ENCODE peak calls at places on chromosome 19, in nine cellular contexts. L is gastrocnemius medialis, C is neuronal stem cell, G is A549, J is astrocyte, B is H1, O is SJSA1, A is neural progenitor cell, T is pancreas. Z is an unnamed sample. For H3K9me3 and H3K4me1, the result is how much of the 10 kb centered on the place peaks cover.

GRCh38 chr19:281992-282391 is 9.2 kb downstream of the PLPP2 start:
- DNase-seq in C (no peak), J (no peak), O (no peak), T (no peak), G (no peak), L (no peak), A (peak), B (no peak), Z (no peak)

GRCh38 chr19:1261512-1261862 is 7.6 kb upstream of the CIRBP start:
- DNase-seq in A (peak), O (no peak), J (no peak), T (no peak), B (no peak), G (no peak), C (no peak), L (no peak), Z (no peak)

GRCh38 chr19:17757125-17757524 is 5.8 kb downstream of the FCHO1 start:
- DNase-seq in B (no peak), A (no peak), G (peak), L (no peak), T (peak), J (peak), O (no peak), C (no peak), Z (no peak)

GRCh38 chr19:58001895-58002369 is 688 bp downstream of the ZNF606 start:
- DNase-seq in G (no peak), J (peak), C (no peak), A (no peak), T (no peak), O (no peak), B (no peak), L (no peak), Z (no peak)

GRCh38 chr19:1854542-1855039 is 6.3 kb upstream of the REXO1 start:
- DNase-seq in J (no peak), A (peak), G (no peak), B (no peak), O (no peak), T (no peak), C (no peak), L (no peak), Z (no peak)

GRCh38 chr19:22261596-22261995 is 24.6 kb upstream of the ZNF729 start:
- DNase-seq in J (no peak), C (no peak), A (no peak), T (no peak), L (no peak), O (no peak), B (no peak), G (no peak), Z (no peak)

GRCh38 chr19:42494321-42494720 is 34.0 kb downstream of the CEACAM1 start:
- DNase-seq in J (no peak), A (no peak), O (no peak), L (no peak), T (no peak), G (no peak), C (no peak), B (no peak), Z (no peak)

GRCh38 chr19:31164666-31165265 is 184.5 kb downstream of the TSHZ3 start:
- DNase-seq in G (no peak), T (no peak), O (peak), B (no peak), A (no peak), J (peak), L (no peak), C (no peak), Z (no peak)

GRCh38 chr19:1568320-1569019 is at the start of gene MEX3D:
- DNase-seq in J (peak), C (peak), G (peak), T (peak), O (peak), L (peak), A (peak), B (no peak), Z (no peak)

GRCh38 chr19:7922841-7923205 is 2.7 kb downstream of the SNAPC2 start:
- DNase-seq in L (no peak), O (no peak), J (no peak), G (no peak), T (no peak), A (no peak), B (no peak), C (no peak), Z (no peak)

GRCh38 chr19:7924651-7925170 is 1.2 kb downstream of the CTXN1 start:
- DNase-seq in O (no peak), T (no peak), B (no peak), L (no peak), A (peak), G (no peak), C (no peak), J (no peak), Z (no peak)

GRCh38 chr19:7921955-7922840 is 2.1 kb downstream of the SNAPC2 start:
- DNase-seq in A (no peak), G (no peak), O (no peak), C (no peak), L (no peak), T (no peak), J (no peak), B (no peak), Z (no peak)

GRCh38 chr19:7924241-7924640 is 1.7 kb downstream of the CTXN1 start:
- DNase-seq in A (no peak), T (no peak), C (no peak), L (no peak), B (no peak), J (no peak), G (no peak), O (no peak), Z (no peak)

DNA sequence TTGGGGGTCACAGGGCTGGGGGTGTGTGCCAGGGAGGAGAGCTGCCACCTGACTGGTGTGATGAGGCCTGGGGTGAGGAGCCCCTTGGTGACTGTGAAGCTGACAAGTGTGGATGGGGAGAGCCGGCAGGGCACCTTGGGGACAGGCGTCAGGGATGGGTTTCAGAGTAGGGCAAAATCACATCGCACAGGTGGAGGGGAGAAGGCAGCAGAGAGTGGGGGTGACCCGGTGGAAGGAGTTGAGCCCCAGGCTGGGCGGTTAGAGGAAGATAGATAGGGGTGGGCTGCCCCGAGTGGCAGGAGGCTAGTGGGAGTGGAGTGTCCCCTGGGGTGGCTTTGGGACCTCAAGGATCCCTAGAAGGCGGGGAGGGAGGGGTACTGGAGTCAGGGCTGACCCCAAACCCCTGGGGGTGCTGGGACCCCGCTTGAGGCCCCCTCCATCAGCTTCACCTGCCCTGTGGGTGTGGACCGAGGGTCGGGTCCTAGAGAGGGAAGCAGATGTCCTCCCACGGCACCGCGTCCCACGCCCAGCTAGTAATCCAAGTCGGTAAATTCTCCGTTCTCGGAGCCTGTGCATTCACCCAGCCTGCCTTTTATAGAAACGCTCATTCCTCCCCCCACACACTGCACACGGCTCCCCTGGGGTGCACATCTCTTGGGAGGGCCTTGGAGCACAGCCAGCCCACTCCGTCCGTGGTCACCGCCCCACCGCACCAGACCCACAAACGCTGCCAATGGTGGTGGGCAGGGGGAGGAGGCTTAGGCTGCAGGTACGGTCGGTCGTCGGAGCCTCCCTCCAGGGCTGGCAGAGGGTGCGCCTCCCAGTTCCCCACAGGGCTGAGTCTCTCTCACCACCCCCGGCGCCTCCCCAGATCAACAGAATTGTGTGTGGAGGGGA is 2.4 kb downstream of the CTXN1 start:
- DNase-seq in G (no peak), T (no peak), J (no peak), L (no peak), C (no peak), A (no peak), O (no peak), B (no peak), Z (no peak)
- H3K9me3 ChIP-seq in G (under half), T (under half), J (under half), L (under half), C (under half), A (under half), O (under half), B (under half), Z (under half)

GRCh38 chr19:38700350-38700932 is 43.8 kb downstream of the CAPN12 start:
- DNase-seq in C (no peak), O (no peak), G (no peak), J (no peak), B (no peak), T (no peak), L (no peak), A (no peak), Z (no peak)

GRCh38 chr19:38700933-38701454 is 43.3 kb downstream of the CAPN12 start:
- DNase-seq in B (no peak), G (no peak), J (no peak), O (no peak), C (no peak), A (no peak), T (no peak), L (no peak), Z (no peak)

GRCh38 chr19:38701455-38702063 is 42.7 kb downstream of the CAPN12 start:
- DNase-seq in J (no peak), O (no peak), L (no peak), C (no peak), A (no peak), G (no peak), B (no peak), T (no peak), Z (peak)

GRCh38 chr19:38703509-38703908 is 40.8 kb downstream of the CAPN12 start:
- DNase-seq in A (no peak), L (no peak), J (no peak), B (no peak), T (no peak), O (no peak), G (no peak), C (no peak), Z (no peak)

DNA sequence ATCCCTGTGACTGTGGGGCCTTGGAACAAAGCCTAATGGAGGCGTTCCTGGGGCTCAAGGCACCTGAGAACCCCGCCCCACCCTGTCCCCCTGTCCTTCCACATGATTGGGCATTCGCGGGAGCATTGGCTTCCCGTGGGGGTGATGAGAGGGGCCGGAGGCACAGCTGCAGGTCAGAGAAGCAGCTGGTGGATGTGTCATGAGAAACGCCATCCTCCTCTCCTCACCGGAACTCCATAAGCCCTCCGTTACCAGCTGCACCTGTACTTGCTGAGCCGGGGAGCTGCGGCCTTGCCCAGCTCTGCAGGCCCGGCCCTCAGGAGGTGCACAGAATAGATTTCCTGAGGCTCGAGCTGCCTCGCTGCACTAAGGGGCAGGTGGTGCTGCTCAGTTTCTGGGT is 42.0 kb downstream of the CAPN12 start:
- DNase-seq in C (no peak), T (no peak), O (no peak), J (no peak), L (no peak), A (no peak), G (no peak), B (no peak), Z (no peak)
- H3K4me1 ChIP-seq in C (under half), T (under half), O (under half), J (under half), L (under half), A (under half), G (half or more), B (under half), Z (under half)

GRCh38 chr19:11948646-11949045 is 16.2 kb upstream of the ZNF763 start:
- DNase-seq in O (no peak), L (no peak), C (no peak), T (no peak), A (no peak), G (no peak), B (no peak), J (no peak), Z (no peak)
- H3K9me3 ChIP-seq in O (half or more), L (half or more), C (half or more), T (under half), A (half or more), G (under half), B (half or more), J (half or more), Z (half or more)

GRCh38 chr19:19457691-19458090 is 52.2 kb downstream of the GATAD2A start:
- DNase-seq in O (no peak), T (no peak), G (no peak), L (no peak), J (no peak), B (no peak), C (no peak), A (no peak), Z (no peak)

GRCh38 chr19:19460258-19460731 is 54.8 kb downstream of the GATAD2A start:
- DNase-seq in G (no peak), B (no peak), J (no peak), C (no peak), A (no peak), O (no peak), T (no peak), L (peak), Z (no peak)

GRCh38 chr19:19459707-19460251 is 54.3 kb downstream of the GATAD2A start:
- DNase-seq in O (no peak), C (no peak), J (peak), L (peak), T (no peak), A (no peak), G (no peak), B (no peak), Z (peak)

GRCh38 chr19:19459099-19459498 is 53.6 kb downstream of the GATAD2A start:
- DNase-seq in C (no peak), A (no peak), O (no peak), B (no peak), L (no peak), T (no peak), J (peak), G (no peak), Z (no peak)

DNA sequence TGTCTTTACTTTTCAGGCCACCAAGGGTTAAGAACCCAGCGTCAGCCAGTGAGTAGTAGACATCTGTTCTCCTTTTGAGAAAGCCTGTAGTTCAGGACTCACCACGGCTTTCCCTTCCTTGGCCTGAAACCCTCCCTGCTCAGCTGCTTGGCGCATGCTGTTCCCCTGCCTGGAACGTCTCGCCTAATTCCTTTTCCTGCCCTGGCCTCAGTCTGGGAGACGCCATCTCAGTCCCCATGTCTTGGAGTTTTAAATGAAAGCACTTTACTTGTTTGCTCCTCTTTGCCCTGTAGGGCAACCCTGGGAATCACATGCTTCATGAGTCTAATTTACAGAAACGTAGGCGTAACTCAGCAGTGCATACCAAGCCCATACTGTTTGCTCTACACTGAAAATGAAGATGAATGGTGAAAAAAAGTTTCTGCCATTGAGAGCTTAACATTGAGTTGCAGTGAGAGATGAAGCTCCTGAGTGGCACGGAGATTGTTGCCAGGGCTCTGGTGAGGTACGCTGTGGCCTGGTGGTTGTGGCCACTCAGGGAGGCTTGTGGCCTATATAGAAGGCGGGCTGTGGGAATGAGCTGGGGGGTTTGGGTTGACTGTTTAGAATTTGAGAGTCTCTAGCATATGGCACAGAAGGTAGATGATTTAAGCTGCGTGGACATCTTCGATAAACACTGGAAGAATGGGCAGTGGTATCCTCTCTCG is 52.8 kb downstream of the GATAD2A start:
- DNase-seq in C (no peak), T (no peak), G (no peak), L (no peak), A (no peak), O (no peak), B (no peak), J (no peak), Z (no peak)
- H3K4me1 ChIP-seq in C (under half), T (under half), G (under half), L (half or more), A (under half), O (under half), B (under half), J (half or more), Z (under half)

GRCh38 chr19:23523863-23524262 is 128.6 kb upstream of the ZNF91 start:
- DNase-seq in O (no peak), G (no peak), J (no peak), C (no peak), A (no peak), B (no peak), T (no peak), L (no peak), Z (no peak)

GRCh38 chr19:23521471-23521870 is 126.2 kb upstream of the ZNF91 start:
- DNase-seq in O (no peak), A (no peak), J (no peak), B (no peak), L (no peak), C (no peak), T (no peak), G (no peak), Z (no peak)

GRCh38 chr19:23522431-23522830 is 127.2 kb upstream of the ZNF91 start:
- DNase-seq in C (no peak), J (no peak), G (no peak), T (no peak), A (no peak), L (no peak), O (no peak), B (no peak), Z (no peak)

GRCh38 chr19:23516266-23516665 is 121.0 kb upstream of the ZNF91 start:
- DNase-seq in A (no peak), O (no peak), J (no peak), L (no peak), T (no peak), B (no peak), G (no peak), C (no peak), Z (no peak)

DNA sequence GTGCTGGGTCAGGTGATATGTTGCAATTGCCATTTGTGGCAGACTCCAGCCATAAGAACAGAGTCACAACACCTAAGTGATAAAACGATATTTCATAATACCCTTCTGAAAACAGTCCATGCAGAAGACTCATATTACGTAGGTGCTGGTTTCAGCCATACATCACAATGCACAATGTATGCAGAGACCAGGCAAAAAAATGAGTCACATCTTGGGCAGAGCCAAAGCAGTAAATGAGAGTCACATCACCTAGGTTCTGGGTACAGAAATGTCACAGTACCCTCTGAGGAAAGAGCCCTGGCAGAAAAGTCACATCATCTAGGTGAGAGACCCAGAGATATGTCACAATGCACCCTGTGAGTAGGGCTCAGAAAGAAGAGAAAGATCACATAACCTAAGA is 125.2 kb upstream of the ZNF91 start:
- DNase-seq in J (no peak), B (no peak), C (no peak), G (no peak), T (no peak), A (no peak), L (no peak), O (no peak), Z (no peak)
- H3K9me3 ChIP-seq in J (under half), B (under half), C (under half), G (under half), T (under half), A (under half), L (under half), O (under half), Z (under half)

GRCh38 chr19:8459520-8460260 is 14.9 kb downstream of the HNRNPM start:
- DNase-seq in A (no peak), C (no peak), G (peak), J (peak), O (peak), T (no peak), L (no peak), B (no peak), Z (no peak)

GRCh38 chr19:8460516-8461298 is 15.9 kb downstream of the HNRNPM start:
- DNase-seq in T (no peak), A (no peak), B (no peak), J (no peak), O (no peak), G (no peak), C (no peak), L (no peak), Z (no peak)

GRCh38 chr19:8457802-8458201 is 13.0 kb downstream of the HNRNPM start:
- DNase-seq in T (no peak), B (no peak), C (no peak), A (no peak), J (no peak), O (no peak), L (no peak), G (no peak), Z (no peak)

GRCh38 chr19:8458380-8458779 is 13.6 kb downstream of the HNRNPM start:
- DNase-seq in A (no peak), O (no peak), L (no peak), T (no peak), B (no peak), J (no peak), C (no peak), G (no peak), Z (no peak)

DNA sequence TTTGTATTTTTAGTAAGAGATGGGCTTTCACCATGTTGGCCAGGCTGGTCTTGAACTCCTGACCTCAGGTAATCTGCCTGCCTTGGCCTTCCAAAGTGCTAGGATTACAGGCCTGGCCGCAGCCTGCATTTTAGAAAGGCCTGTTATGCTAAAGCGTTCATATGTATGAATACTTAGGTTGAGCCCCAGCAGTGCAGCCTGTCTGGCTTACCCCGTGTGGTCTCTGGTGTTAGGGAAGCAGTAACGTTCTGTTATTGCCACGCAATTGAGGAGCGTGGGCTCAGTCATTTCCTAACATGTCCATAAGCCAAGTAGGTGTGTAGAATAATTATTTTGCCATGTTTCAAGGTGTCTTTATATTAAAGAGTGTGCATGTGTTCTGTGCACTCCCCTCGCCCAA is 14.3 kb downstream of the HNRNPM start:
- DNase-seq in L (no peak), O (no peak), C (no peak), B (no peak), A (no peak), T (no peak), G (no peak), J (no peak), Z (no peak)
- H3K4me1 ChIP-seq in L (half or more), O (under half), C (under half), B (under half), A (under half), T (under half), G (half or more), J (under half), Z (under half)

Z was measured in ascending aorta.